ENCODE peak calls at places on chromosomes 4 and X, in seven cellular contexts. R is stomach, J is upper lobe of left lung, F is IMR-90, E is H1, H is Peyer's patch, T is adrenal gland. X is an unnamed sample.

GRCh38 chr4:112931001-112931400 is 118.5 kb upstream of the ANK2 start:
- DNase-seq in R (no peak), J (no peak), F (no peak), E (no peak), H (no peak), T (no peak), X (no peak)

GRCh38 chr4:56606385-56606784 is 74.7 kb downstream of the HOPX start:
- DNase-seq in R (no peak), J (no peak), F (no peak), E (no peak), H (no peak), T (no peak), X (no peak)

GRCh38 chr4:93897559-93897958 is 69.0 kb downstream of the ATOH1 start:
- DNase-seq in R (no peak), J (no peak), F (no peak), E (no peak), H (no peak), T (no peak), X (no peak)

GRCh38 chrX:41530082-41530481 is 82.9 kb downstream of the NYX start:
- DNase-seq in R (no peak), J (no peak), F (no peak), E (no peak), H (no peak), T (no peak), X (no peak)

GRCh38 chr4:53905281-53905934 is 159.0 kb downstream of the CHIC2 start:
- DNase-seq in R (no peak), J (no peak), F (peak), E (no peak), H (no peak), T (no peak), X (no peak)

GRCh38 chr4:179615704-179616103 is 2173.5 kb upstream of the AGA start:
- DNase-seq in R (no peak), J (no peak), F (no peak), E (no peak), H (no peak), T (no peak), X (no peak)

GRCh38 chrX:115957862-115958490 is 212.6 kb upstream of the AGTR2 start:
- DNase-seq in R (no peak), J (no peak), F (no peak), E (no peak), H (no peak), T (no peak), X (no peak)

GRCh38 chr4:55609393-55609821 is 17.4 kb upstream of the PDCL2 start:
- DNase-seq in R (no peak), J (no peak), F (peak), E (no peak), H (no peak), T (no peak), X (no peak)

DNA sequence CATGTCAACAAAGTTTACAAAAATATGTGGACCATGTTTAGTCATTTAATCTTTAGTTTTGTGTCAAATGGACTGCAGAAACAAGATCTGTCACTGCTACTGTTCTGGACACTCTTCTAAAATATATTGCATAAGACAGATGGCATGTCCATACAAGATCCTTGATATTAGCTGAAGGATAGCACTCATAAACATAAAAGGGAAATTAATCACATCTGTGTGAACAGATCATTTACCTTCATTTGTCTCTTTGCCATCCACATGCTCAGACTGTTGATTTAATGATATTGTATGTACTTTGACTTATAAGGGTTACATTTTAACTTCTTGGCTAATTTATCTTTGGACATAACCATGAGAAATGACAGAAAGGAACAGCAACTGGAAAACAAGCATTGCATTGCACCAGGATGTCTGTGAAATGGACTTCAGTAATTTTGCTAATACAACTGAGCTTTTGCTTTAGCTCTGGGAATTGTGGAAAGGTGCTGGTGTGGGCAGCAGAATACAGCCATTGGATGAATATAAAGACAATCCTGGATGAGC is at the start of gene UGT2B7:
- DNase-seq in R (no peak), J (no peak), F (no peak), E (no peak), H (no peak), T (no peak), X (no peak)
- TF ChIP-seq POLR2A in R (no peak), J (no peak), F (no peak), E (no peak), H (peak), T (no peak), X (no peak)

GRCh38 chrX:107713205-107714195 is 62.1 kb downstream of the TSC22D3 start:
- DNase-seq in R (no peak), J (no peak), F (no peak), E (no peak), H (no peak), T (peak), X (no peak)

GRCh38 chrX:107714196-107714811 is 61.3 kb downstream of the TSC22D3 start:
- DNase-seq in R (no peak), J (no peak), F (no peak), E (no peak), H (no peak), T (peak), X (no peak)

GRCh38 chrX:107710617-107711391 is 64.8 kb downstream of the TSC22D3 start:
- DNase-seq in R (no peak), J (no peak), F (peak), E (no peak), H (peak), T (peak), X (peak)

GRCh38 chrX:107711521-107712041 is 64.0 kb downstream of the TSC22D3 start:
- DNase-seq in R (no peak), J (no peak), F (no peak), E (no peak), H (no peak), T (peak), X (no peak)

GRCh38 chrX:107712231-107713204 is 63.1 kb downstream of the TSC22D3 start:
- DNase-seq in R (no peak), J (no peak), F (peak), E (no peak), H (peak), T (peak), X (no peak)
- TF ChIP-seq POLR2A in R (no peak), J (peak), F (peak), E (no peak), H (peak), T (no peak), X (no peak)

GRCh38 chr4:26204249-26204825 is 116.5 kb upstream of the RBPJ start:
- DNase-seq in R (no peak), J (no peak), F (no peak), E (no peak), H (no peak), T (no peak), X (no peak)

GRCh38 chr4:26207631-26208030 is 113.2 kb upstream of the RBPJ start:
- DNase-seq in R (no peak), J (no peak), F (no peak), E (no peak), H (no peak), T (no peak), X (no peak)

GRCh38 chr4:26204911-26205368 is 115.9 kb upstream of the RBPJ start:
- DNase-seq in R (peak), J (peak), F (no peak), E (no peak), H (no peak), T (no peak), X (no peak)

GRCh38 chr4:26206981-26207380 is 113.8 kb upstream of the RBPJ start:
- DNase-seq in R (no peak), J (no peak), F (no peak), E (no peak), H (no peak), T (no peak), X (no peak)

GRCh38 chr4:26206339-26206738 is 114.5 kb upstream of the RBPJ start:
- DNase-seq in R (no peak), J (no peak), F (peak), E (no peak), H (no peak), T (no peak), X (no peak)
- TF ChIP-seq POLR2A in R (no peak), J (no peak), F (no peak), E (no peak), H (no peak), T (no peak), X (no peak)

GRCh38 chr4:38125816-38126215 is 165.6 kb downstream of the PTTG2 start:
- DNase-seq in R (no peak), J (no peak), F (peak), E (no peak), H (no peak), T (no peak), X (no peak)

GRCh38 chr4:38129452-38129830 is 169.2 kb downstream of the PTTG2 start:
- DNase-seq in R (no peak), J (no peak), F (no peak), E (no peak), H (no peak), T (no peak), X (no peak)

GRCh38 chr4:38130884-38131283 is 170.7 kb downstream of the PTTG2 start:
- DNase-seq in R (no peak), J (no peak), F (no peak), E (no peak), H (no peak), T (no peak), X (no peak)

GRCh38 chr4:38131371-38132139 is 171.4 kb downstream of the PTTG2 start:
- DNase-seq in R (no peak), J (no peak), F (no peak), E (peak), H (no peak), T (peak), X (no peak)

GRCh38 chr4:38128478-38129451 is 168.6 kb downstream of the PTTG2 start:
- DNase-seq in R (no peak), J (no peak), F (peak), E (peak), H (peak), T (no peak), X (peak)
- TF ChIP-seq POLR2A in R (no peak), J (no peak), F (no peak), E (no peak), H (no peak), T (no peak), X (no peak)

GRCh38 chr4:10083331-10083769 is 33.2 kb downstream of the WDR1 start:
- DNase-seq in R (peak), J (no peak), F (no peak), E (no peak), H (no peak), T (peak), X (no peak)

GRCh38 chr4:10085386-10085785 is 31.2 kb downstream of the WDR1 start:
- DNase-seq in R (no peak), J (no peak), F (no peak), E (no peak), H (no peak), T (peak), X (no peak)

GRCh38 chr4:10083861-10084641 is 32.5 kb downstream of the WDR1 start:
- DNase-seq in R (peak), J (no peak), F (no peak), E (no peak), H (no peak), T (peak), X (no peak)

GRCh38 chr4:10085828-10086505 is 30.6 kb downstream of the WDR1 start:
- DNase-seq in R (no peak), J (no peak), F (no peak), E (no peak), H (no peak), T (no peak), X (no peak)

DNA sequence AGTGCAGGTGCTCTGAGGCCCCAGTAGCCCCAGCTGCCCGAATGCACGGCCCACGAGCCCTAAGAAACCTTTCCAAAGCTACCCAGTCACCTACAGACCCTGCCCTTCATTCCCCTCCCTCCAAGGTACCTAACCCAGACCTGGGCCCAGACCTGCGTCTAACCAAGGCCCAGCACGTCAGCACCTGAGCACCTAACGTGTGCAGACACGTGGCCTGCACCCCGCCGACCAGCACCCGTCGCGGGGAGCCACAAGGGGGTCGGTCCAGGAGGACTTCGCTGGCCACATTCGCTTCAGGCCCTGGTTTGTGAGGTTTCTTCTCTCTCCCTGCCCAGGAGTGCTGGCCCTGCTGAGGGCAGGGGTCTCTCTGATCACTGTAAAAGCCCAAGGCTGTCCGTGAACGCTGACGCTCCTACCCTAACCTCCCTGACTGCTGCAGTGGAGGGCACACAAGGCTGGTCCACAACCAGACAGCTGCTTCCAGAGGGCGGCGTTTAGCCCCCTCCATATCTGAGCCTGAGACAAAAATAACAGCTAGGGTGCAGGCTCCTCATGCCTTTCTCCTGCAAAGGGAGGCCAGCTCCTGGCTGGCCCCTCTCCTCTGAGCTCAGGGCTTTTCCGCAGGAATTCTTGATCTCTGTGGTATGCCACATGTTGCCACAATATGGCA is 31.8 kb downstream of the WDR1 start:
- DNase-seq in R (no peak), J (no peak), F (no peak), E (no peak), H (no peak), T (peak), X (no peak)
- TF ChIP-seq POLR2A in R (no peak), J (no peak), F (no peak), E (no peak), H (no peak), T (no peak), X (no peak)

DNA sequence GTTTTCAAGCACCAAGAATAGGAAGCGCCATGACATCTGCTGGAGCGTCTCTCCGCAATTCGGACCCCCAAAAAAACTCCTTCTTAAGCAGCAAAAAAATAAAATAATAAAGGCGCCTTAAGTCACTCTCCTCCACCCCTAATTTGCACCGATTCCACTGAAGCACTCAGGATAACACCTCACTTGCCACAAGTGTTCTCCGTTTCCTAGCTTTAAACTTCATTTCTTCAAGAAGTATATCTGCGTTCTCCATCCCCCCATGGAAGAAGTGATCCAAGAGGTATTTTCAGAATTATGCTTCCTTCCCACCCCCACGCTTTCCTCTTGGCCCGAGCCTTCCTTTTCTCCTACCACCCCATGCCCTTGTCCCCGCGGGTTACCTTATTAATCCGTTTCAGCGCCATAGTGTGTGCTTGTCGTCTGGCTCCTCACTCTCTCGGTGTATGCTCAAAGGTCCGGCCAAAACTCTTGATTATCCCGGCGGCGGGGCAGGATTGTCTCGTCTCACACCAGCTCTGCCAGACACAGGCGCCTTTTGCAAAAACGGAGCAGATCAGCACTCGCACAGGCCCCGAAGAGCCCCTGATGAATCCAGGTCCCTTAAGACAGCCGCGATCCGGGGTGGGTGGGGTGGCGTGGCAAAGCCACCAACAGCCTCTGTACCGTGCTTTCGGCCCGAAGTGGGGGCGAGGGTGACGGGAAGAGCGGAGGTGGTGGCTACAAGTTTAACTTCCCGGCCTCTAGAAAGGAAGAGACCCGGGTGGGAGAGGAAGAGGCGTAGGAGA is 1.1 kb downstream of the UBE2D3 start:
- DNase-seq in R (no peak), J (no peak), F (no peak), E (no peak), H (no peak), T (no peak), X (no peak)
- TF ChIP-seq POLR2A in R (no peak), J (no peak), F (no peak), E (no peak), H (no peak), T (no peak), X (no peak)

X was measured in H54.